ENCODE peak calls at places on chromosome X, in nine cellular contexts. One of them, this sample, is unnamed.

GRCh38 chrX:72108666-72109065 is 23.0 kb downstream of the RTL5 start:
- DNase-seq in foreskin keratinocyte: no peak
- DNase-seq in AG09319: no peak
- DNase-seq in pancreas: peak
- DNase-seq in colonic mucosa: no peak
- DNase-seq in uterus: no peak
- DNase-seq in epithelial cell of esophagus: no peak
- DNase-seq in AG04449: no peak
- DNase-seq in thoracic aorta: no peak
- DNase-seq in this sample: no peak

GRCh38 chrX:46770817-46771163 is 11.9 kb upstream of the SLC9A7 start:
- DNase-seq in AG04449: peak
- DNase-seq in uterus: no peak
- DNase-seq in foreskin keratinocyte: peak
- DNase-seq in colonic mucosa: no peak
- DNase-seq in thoracic aorta: no peak
- DNase-seq in epithelial cell of esophagus: peak
- DNase-seq in AG09319: peak
- DNase-seq in pancreas: no peak
- DNase-seq in this sample: no peak

GRCh38 chrX:19334945-19335626 is 8.6 kb upstream of the PDHA1 start:
- DNase-seq in pancreas: no peak
- DNase-seq in AG04449: no peak
- DNase-seq in thoracic aorta: no peak
- DNase-seq in colonic mucosa: no peak
- DNase-seq in uterus: no peak
- DNase-seq in AG09319: no peak
- DNase-seq in foreskin keratinocyte: peak
- DNase-seq in epithelial cell of esophagus: no peak
- DNase-seq in this sample: no peak

GRCh38 chrX:71171110-71171801 is 26.6 kb downstream of the NLGN3 start:
- DNase-seq in foreskin keratinocyte: no peak
- DNase-seq in thoracic aorta: no peak
- DNase-seq in AG04449: no peak
- DNase-seq in colonic mucosa: no peak
- DNase-seq in pancreas: no peak
- DNase-seq in AG09319: no peak
- DNase-seq in epithelial cell of esophagus: no peak
- DNase-seq in uterus: no peak
- DNase-seq in this sample: no peak

GRCh38 chrX:103503163-103503852 is 16.0 kb downstream of the RAB40A start:
- DNase-seq in pancreas: no peak
- DNase-seq in epithelial cell of esophagus: peak
- DNase-seq in AG09319: no peak
- DNase-seq in foreskin keratinocyte: peak
- DNase-seq in colonic mucosa: no peak
- DNase-seq in uterus: no peak
- DNase-seq in AG04449: no peak
- DNase-seq in thoracic aorta: no peak
- DNase-seq in this sample: no peak

GRCh38 chrX:57821703-57822375 is 88.4 kb downstream of the ZXDA start:
- DNase-seq in AG04449: peak
- DNase-seq in AG09319: peak
- DNase-seq in foreskin keratinocyte: peak
- DNase-seq in epithelial cell of esophagus: peak
- DNase-seq in colonic mucosa: peak
- DNase-seq in pancreas: no peak
- DNase-seq in uterus: no peak
- DNase-seq in thoracic aorta: no peak
- DNase-seq in this sample: no peak

GRCh38 chrX:107747596-107748161 is 27.9 kb downstream of the TSC22D3 start:
- DNase-seq in AG04449: no peak
- DNase-seq in pancreas: no peak
- DNase-seq in AG09319: no peak
- DNase-seq in epithelial cell of esophagus: peak
- DNase-seq in uterus: peak
- DNase-seq in foreskin keratinocyte: peak
- DNase-seq in colonic mucosa: no peak
- DNase-seq in thoracic aorta: no peak
- DNase-seq in this sample: no peak

GRCh38 chrX:2500091-2500680 is 590 bp downstream of the DHRSX start:
- DNase-seq in uterus: no peak
- DNase-seq in colonic mucosa: peak
- DNase-seq in AG04449: no peak
- DNase-seq in foreskin keratinocyte: no peak
- DNase-seq in thoracic aorta: no peak
- DNase-seq in AG09319: no peak
- DNase-seq in epithelial cell of esophagus: peak
- DNase-seq in pancreas: peak
- DNase-seq in this sample: no peak

GRCh38 chrX:118540342-118540741 is 44.7 kb downstream of the DOCK11 start:
- DNase-seq in colonic mucosa: no peak
- DNase-seq in uterus: no peak
- DNase-seq in epithelial cell of esophagus: no peak
- DNase-seq in thoracic aorta: no peak
- DNase-seq in pancreas: no peak
- DNase-seq in AG09319: no peak
- DNase-seq in AG04449: no peak
- DNase-seq in foreskin keratinocyte: no peak
- DNase-seq in this sample: no peak

GRCh38 chrX:118534716-118535493 is 39.3 kb downstream of the DOCK11 start:
- DNase-seq in AG04449: no peak
- DNase-seq in foreskin keratinocyte: no peak
- DNase-seq in epithelial cell of esophagus: no peak
- DNase-seq in AG09319: no peak
- DNase-seq in uterus: no peak
- DNase-seq in thoracic aorta: no peak
- DNase-seq in pancreas: no peak
- DNase-seq in colonic mucosa: no peak
- DNase-seq in this sample: no peak

GRCh38 chrX:118541482-118541881 is 45.9 kb downstream of the DOCK11 start:
- DNase-seq in uterus: no peak
- DNase-seq in foreskin keratinocyte: no peak
- DNase-seq in thoracic aorta: no peak
- DNase-seq in pancreas: no peak
- DNase-seq in colonic mucosa: no peak
- DNase-seq in epithelial cell of esophagus: no peak
- DNase-seq in AG09319: no peak
- DNase-seq in AG04449: no peak
- DNase-seq in this sample: no peak

GRCh38 chrX:118536204-118536603 is 40.6 kb downstream of the DOCK11 start:
- DNase-seq in AG04449: no peak
- DNase-seq in pancreas: no peak
- DNase-seq in colonic mucosa: no peak
- DNase-seq in epithelial cell of esophagus: no peak
- DNase-seq in thoracic aorta: no peak
- DNase-seq in uterus: no peak
- DNase-seq in AG09319: no peak
- DNase-seq in foreskin keratinocyte: no peak
- DNase-seq in this sample: no peak

DNA sequence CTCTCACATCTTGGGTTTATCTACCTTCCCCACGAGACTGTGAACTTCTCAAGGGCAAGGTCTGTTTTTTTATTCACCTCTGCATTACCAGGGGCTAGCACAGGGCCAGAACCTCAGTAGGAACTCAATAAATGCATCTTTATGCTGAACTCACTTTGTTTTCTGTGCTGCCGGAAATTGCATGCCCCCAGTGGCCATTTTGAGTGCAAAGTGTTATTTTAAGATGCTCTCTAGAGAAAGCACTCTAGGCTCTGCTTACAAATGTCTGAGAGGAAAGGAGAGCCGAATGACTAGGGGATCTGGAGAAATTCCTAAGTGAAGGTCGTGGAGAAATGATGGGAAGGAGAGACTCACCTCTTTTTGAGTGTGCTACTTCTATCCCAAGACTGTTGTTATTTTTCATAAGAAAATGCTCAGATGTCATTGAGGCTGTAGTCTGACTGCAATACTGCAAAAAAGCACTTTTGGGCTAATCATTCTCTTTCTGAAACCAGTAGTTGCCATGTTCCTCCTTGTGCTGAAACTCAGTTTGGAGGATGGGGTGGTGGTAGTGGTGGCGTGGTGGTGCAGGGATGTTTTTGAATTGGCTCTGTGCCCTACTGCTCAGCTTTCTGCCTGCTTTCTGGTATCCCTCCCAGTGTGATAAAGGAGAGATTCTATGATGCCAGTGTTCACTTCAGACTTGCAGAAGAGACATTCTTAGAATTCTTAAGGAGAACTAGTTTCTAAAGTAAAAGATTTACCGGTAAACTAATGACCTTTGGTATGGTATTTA is 41.3 kb downstream of the DOCK11 start:
- DNase-seq in pancreas: no peak
- DNase-seq in uterus: no peak
- DNase-seq in colonic mucosa: no peak
- DNase-seq in foreskin keratinocyte: no peak
- DNase-seq in epithelial cell of esophagus: no peak
- DNase-seq in AG04449: no peak
- DNase-seq in AG09319: no peak
- DNase-seq in thoracic aorta: no peak
- DNase-seq in this sample: no peak
- TF ChIP-seq CTCF in pancreas: no peak
- TF ChIP-seq CTCF in uterus: peak
- TF ChIP-seq CTCF in colonic mucosa: no peak
- TF ChIP-seq CTCF in foreskin keratinocyte: peak
- TF ChIP-seq CTCF in epithelial cell of esophagus: no peak
- TF ChIP-seq CTCF in AG04449: peak
- TF ChIP-seq CTCF in AG09319: peak
- TF ChIP-seq CTCF in thoracic aorta: no peak
- TF ChIP-seq CTCF in this sample: no peak

DNA sequence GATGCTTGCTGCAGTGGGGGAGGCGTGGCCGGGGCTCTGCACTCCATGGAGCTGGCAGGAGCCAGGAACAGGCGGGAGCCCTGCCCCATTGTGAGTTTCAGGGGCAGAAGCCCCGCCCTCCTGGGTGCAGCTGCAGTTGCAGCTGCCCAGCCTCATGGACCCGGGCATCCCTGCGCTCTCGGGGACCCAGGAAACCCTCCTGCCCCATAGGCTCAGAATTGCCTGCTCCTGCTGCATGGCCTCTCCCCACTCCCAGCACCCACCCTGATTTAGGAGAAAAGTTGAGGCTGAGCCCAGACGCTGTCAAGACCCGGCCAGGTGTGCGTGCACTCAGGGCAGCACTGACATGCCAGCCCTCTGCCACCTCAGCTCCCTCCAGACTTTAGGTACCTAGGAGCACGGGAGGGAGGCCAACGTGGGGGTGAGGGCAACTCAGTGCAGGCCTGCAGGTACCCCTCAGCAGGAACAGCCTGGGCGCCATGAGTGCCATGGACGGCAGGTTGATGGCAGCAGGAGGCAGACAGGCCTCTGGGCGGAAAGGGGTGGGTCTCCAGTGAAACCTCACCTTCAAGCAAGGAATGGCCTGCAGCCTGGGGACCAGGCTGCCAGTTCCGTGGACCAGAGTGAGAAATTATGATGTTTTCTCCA is 67.2 kb upstream of the MAGEB2 start:
- DNase-seq in colonic mucosa: no peak
- DNase-seq in epithelial cell of esophagus: no peak
- DNase-seq in uterus: no peak
- DNase-seq in AG09319: no peak
- DNase-seq in pancreas: no peak
- DNase-seq in foreskin keratinocyte: no peak
- DNase-seq in AG04449: no peak
- DNase-seq in thoracic aorta: no peak
- DNase-seq in this sample: no peak
- TF ChIP-seq CTCF in colonic mucosa: no peak
- TF ChIP-seq CTCF in epithelial cell of esophagus: no peak
- TF ChIP-seq CTCF in uterus: no peak
- TF ChIP-seq CTCF in AG09319: no peak
- TF ChIP-seq CTCF in pancreas: no peak
- TF ChIP-seq CTCF in foreskin keratinocyte: no peak
- TF ChIP-seq CTCF in AG04449: no peak
- TF ChIP-seq CTCF in thoracic aorta: no peak
- TF ChIP-seq CTCF in this sample: no peak

GRCh38 chrX:68018248-68019203 is 414.8 kb downstream of the OPHN1 start:
- DNase-seq in AG04449: no peak
- DNase-seq in foreskin keratinocyte: no peak
- DNase-seq in uterus: no peak
- DNase-seq in thoracic aorta: no peak
- DNase-seq in AG09319: no peak
- DNase-seq in pancreas: no peak
- DNase-seq in colonic mucosa: no peak
- DNase-seq in epithelial cell of esophagus: peak
- DNase-seq in this sample: no peak
- TF ChIP-seq CTCF in AG04449: peak
- TF ChIP-seq CTCF in foreskin keratinocyte: peak
- TF ChIP-seq CTCF in uterus: no peak
- TF ChIP-seq CTCF in thoracic aorta: no peak
- TF ChIP-seq CTCF in AG09319: peak
- TF ChIP-seq CTCF in pancreas: no peak
- TF ChIP-seq CTCF in colonic mucosa: peak
- TF ChIP-seq CTCF in epithelial cell of esophagus: peak
- TF ChIP-seq CTCF in this sample: peak

DNA sequence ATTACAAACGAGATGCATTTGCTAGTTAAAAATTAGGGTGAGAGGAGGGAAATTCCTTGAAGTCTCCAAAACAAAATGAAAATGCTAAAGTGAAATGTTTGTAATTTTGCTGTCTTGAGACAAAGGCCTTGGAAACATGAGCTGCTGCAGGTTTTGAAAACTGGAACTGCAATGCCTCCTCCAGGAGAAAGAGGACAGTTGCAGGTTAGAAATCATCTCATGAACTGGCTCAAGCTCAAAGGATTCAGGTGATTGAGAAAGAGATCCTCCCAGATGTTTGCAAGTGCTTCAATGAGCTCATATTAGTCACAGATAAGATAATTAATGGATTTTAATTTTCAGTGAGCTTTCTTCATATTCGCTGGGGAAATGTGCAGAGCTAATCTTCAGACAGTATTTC is 32.4 kb downstream of the SMPX start:
- DNase-seq in pancreas: no peak
- DNase-seq in thoracic aorta: no peak
- DNase-seq in AG09319: no peak
- DNase-seq in foreskin keratinocyte: peak
- DNase-seq in AG04449: no peak
- DNase-seq in epithelial cell of esophagus: peak
- DNase-seq in uterus: no peak
- DNase-seq in colonic mucosa: no peak
- DNase-seq in this sample: no peak
- TF ChIP-seq CTCF in pancreas: no peak
- TF ChIP-seq CTCF in thoracic aorta: no peak
- TF ChIP-seq CTCF in AG09319: peak
- TF ChIP-seq CTCF in foreskin keratinocyte: peak
- TF ChIP-seq CTCF in AG04449: peak
- TF ChIP-seq CTCF in epithelial cell of esophagus: peak
- TF ChIP-seq CTCF in uterus: no peak
- TF ChIP-seq CTCF in colonic mucosa: peak
- TF ChIP-seq CTCF in this sample: no peak

GRCh38 chrX:151564035-151564434 is 560 bp downstream of the PASD1 start:
- DNase-seq in AG04449: no peak
- DNase-seq in foreskin keratinocyte: no peak
- DNase-seq in colonic mucosa: no peak
- DNase-seq in thoracic aorta: no peak
- DNase-seq in uterus: no peak
- DNase-seq in AG09319: no peak
- DNase-seq in epithelial cell of esophagus: no peak
- DNase-seq in pancreas: no peak
- DNase-seq in this sample: no peak

GRCh38 chrX:151563449-151563848 is at the start of gene PASD1:
- DNase-seq in AG09319: no peak
- DNase-seq in colonic mucosa: no peak
- DNase-seq in foreskin keratinocyte: no peak
- DNase-seq in epithelial cell of esophagus: no peak
- DNase-seq in pancreas: no peak
- DNase-seq in uterus: no peak
- DNase-seq in AG04449: no peak
- DNase-seq in thoracic aorta: no peak
- DNase-seq in this sample: no peak
- TF ChIP-seq CTCF in AG09319: no peak
- TF ChIP-seq CTCF in colonic mucosa: no peak
- TF ChIP-seq CTCF in foreskin keratinocyte: no peak
- TF ChIP-seq CTCF in epithelial cell of esophagus: no peak
- TF ChIP-seq CTCF in pancreas: no peak
- TF ChIP-seq CTCF in uterus: no peak
- TF ChIP-seq CTCF in AG04449: no peak
- TF ChIP-seq CTCF in thoracic aorta: no peak
- TF ChIP-seq CTCF in this sample: no peak